ENCODE peak calls at places on chromosomes 16 and 17, in eight cellular contexts. V, Z, T, J, Q, U, F and E are unnamed samples.

GRCh38 chr17:27624555-27624954 is 6.4 kb upstream of the LGALS9 start:
- DNase-seq in V (no peak), Z (no peak), T (no peak), J (no peak), Q (peak; percentile 24), U (no peak), F (no peak), E (peak; percentile 86)

GRCh38 chr16:57285379-57285778 is 907 bp upstream of the PLLP start:
- DNase-seq in V (no peak), Z (no peak), T (no peak), J (no peak), Q (no peak), U (no peak), F (no peak), E (no peak)

GRCh38 chr16:51531271-51531670 is 380.2 kb upstream of the SALL1 start:
- DNase-seq in V (no peak), Z (no peak), T (no peak), J (no peak), Q (no peak), U (no peak), F (no peak), E (no peak)

GRCh38 chr17:76935331-76935730 is 67.1 kb downstream of the MGAT5B start:
- DNase-seq in V (no peak), Z (no peak), T (no peak), J (no peak), Q (no peak), U (no peak), F (no peak), E (no peak)

GRCh38 chr16:83397601-83398000 is 410.2 kb upstream of the HSBP1 start:
- DNase-seq in V (no peak), Z (no peak), T (no peak), J (no peak), Q (no peak), U (no peak), F (no peak), E (no peak)

GRCh38 chr17:4818276-4818675 is 11.3 kb downstream of the PLD2 start:
- DNase-seq in V (no peak), Z (peak; percentile 71), T (no peak), J (no peak), Q (no peak), U (no peak), F (no peak), E (no peak)

GRCh38 chr16:3443108-3444031 is at the start of the genes NAA60 and ZNF597:
- DNase-seq in V (peak; percentile 87), Z (peak; percentile 92), T (peak; percentile 75), J (peak; percentile 41), Q (peak; percentile 90), U (peak; percentile 92), F (peak; percentile 93), E (peak; percentile 91)

GRCh38 chr16:53817117-53817516 is 113.2 kb downstream of the FTO start:
- DNase-seq in V (peak; percentile 72), Z (no peak), T (no peak), J (no peak), Q (no peak), U (no peak), F (peak; percentile 62), E (no peak)

GRCh38 chr17:42647778-42648177 is 11.3 kb upstream of the TUBG2 start:
- DNase-seq in V (no peak), Z (no peak), T (no peak), J (no peak), Q (no peak), U (no peak), F (no peak), E (no peak)

GRCh38 chr17:78268960-78269892 is 37.8 kb downstream of the TMEM235 start:
- DNase-seq in V (no peak), Z (peak; percentile 90), T (no peak), J (no peak), Q (no peak), U (no peak), F (no peak), E (no peak)

GRCh38 chr16:25065899-25066298 is 45.6 kb upstream of the LCMT1 start:
- DNase-seq in V (no peak), Z (peak; percentile 79), T (peak; percentile 14), J (no peak), Q (no peak), U (no peak), F (no peak), E (no peak)

GRCh38 chr16:80725566-80726162 is 78.7 kb downstream of the CDYL2 start:
- DNase-seq in V (no peak), Z (no peak), T (no peak), J (no peak), Q (no peak), U (no peak), F (no peak), E (no peak)

GRCh38 chr17:18950944-18951905 is 740 bp upstream of the SLC5A10 start:
- DNase-seq in V (no peak), Z (peak; percentile 55), T (no peak), J (no peak), Q (no peak), U (no peak), F (no peak), E (no peak)

GRCh38 chr16:23025692-23026305 is 123.5 kb downstream of the USP31 start:
- DNase-seq in V (no peak), Z (no peak), T (no peak), J (no peak), Q (no peak), U (no peak), F (no peak), E (no peak)

GRCh38 chr17:45646288-45646988 is 137.7 kb upstream of the CRHR1 start:
- DNase-seq in V (no peak), Z (no peak), T (no peak), J (no peak), Q (no peak), U (no peak), F (no peak), E (no peak)

GRCh38 chr17:74848656-74849399 is 10.9 kb downstream of the GRIN2C start:
- DNase-seq in V (no peak), Z (no peak), T (no peak), J (no peak), Q (no peak), U (no peak), F (no peak), E (no peak)

GRCh38 chr17:57102122-57102521 is 17.1 kb downstream of the AKAP1 start:
- DNase-seq in V (no peak), Z (no peak), T (no peak), J (no peak), Q (no peak), U (no peak), F (no peak), E (no peak)

GRCh38 chr17:28206292-28206691 is 112.7 kb upstream of the TMEM97 start:
- DNase-seq in V (no peak), Z (no peak), T (no peak), J (no peak), Q (no peak), U (no peak), F (no peak), E (no peak)

GRCh38 chr17:59377410-59377809 is 46.0 kb downstream of the YPEL2 start:
- DNase-seq in V (no peak), Z (no peak), T (no peak), J (no peak), Q (peak; percentile 94), U (no peak), F (no peak), E (peak; percentile 89)

GRCh38 chr17:75693500-75694481 is 26.7 kb downstream of the SAP30BP start:
- DNase-seq in V (peak; percentile 63), Z (peak; percentile 92), T (peak; percentile 76), J (no peak), Q (no peak), U (no peak), F (no peak), E (peak; percentile 46)

GRCh38 chr16:29757950-29758466 is 12.2 kb upstream of the C16orf54 start:
- DNase-seq in V (no peak), Z (no peak), T (no peak), J (no peak), Q (no peak), U (no peak), F (no peak), E (no peak)

GRCh38 chr16:29811170-29811895 is 660 bp upstream of the PRRT2 start:
- DNase-seq in V (peak; percentile 87), Z (peak; percentile 98), T (peak; percentile 96), J (no peak), Q (peak; percentile 91), U (peak; percentile 84), F (peak; percentile 96), E (peak; percentile 88)

GRCh38 chr16:27239906-27240655 is 28.5 kb downstream of the NSMCE1 start:
- DNase-seq in V (no peak), Z (no peak), T (no peak), J (no peak), Q (no peak), U (no peak), F (no peak), E (no peak)

GRCh38 chr16:88531931-88532433 is 38.2 kb upstream of the ZC3H18 start:
- DNase-seq in V (no peak), Z (no peak), T (peak; percentile 18), J (no peak), Q (no peak), U (no peak), F (no peak), E (no peak)

GRCh38 chr16:54928421-54929089 is 2.1 kb upstream of the IRX5 start:
- DNase-seq in V (peak; percentile 40), Z (peak; percentile 67), T (peak; percentile 80), J (no peak), Q (no peak), U (peak; percentile 79), F (no peak), E (peak; percentile 60)

GRCh38 chr16:2756288-2757015 is 4.0 kb downstream of the SRRM2 start:
- DNase-seq in V (no peak), Z (no peak), T (no peak), J (no peak), Q (no peak), U (no peak), F (no peak), E (no peak)

GRCh38 chr17:9684955-9685621 is 39.8 kb downstream of the USP43 start:
- DNase-seq in V (peak; percentile 38), Z (peak; percentile 32), T (no peak), J (no peak), Q (no peak), U (no peak), F (no peak), E (no peak)

GRCh38 chr16:69613283-69614154 is 47.8 kb downstream of the NFAT5 start:
- DNase-seq in V (peak; percentile 73), Z (no peak), T (no peak), J (no peak), Q (no peak), U (no peak), F (no peak), E (no peak)

GRCh38 chr17:44376124-44376523 is 12.5 kb upstream of the FAM171A2 start:
- DNase-seq in V (no peak), Z (peak; percentile 95), T (peak; percentile 55), J (no peak), Q (no peak), U (peak; percentile 33), F (no peak), E (no peak)

GRCh38 chr16:14071576-14072271 is 605 bp downstream of the MRTFB start:
- DNase-seq in V (no peak), Z (peak; percentile 80), T (no peak), J (no peak), Q (no peak), U (peak; percentile 71), F (no peak), E (no peak)

GRCh38 chr16:55330726-55331647 is 7.0 kb downstream of the IRX6 start:
- DNase-seq in V (no peak), Z (peak; percentile 65), T (peak; percentile 17), J (no peak), Q (no peak), U (no peak), F (no peak), E (no peak)

GRCh38 chr17:47957591-47958490 is at the start of gene PRR15L:
- DNase-seq in V (no peak), Z (peak; percentile 80), T (no peak), J (no peak), Q (no peak), U (no peak), F (no peak), E (peak; percentile 95)

GRCh38 chr16:85717393-85718152 is 28.8 kb upstream of the GINS2 start:
- DNase-seq in V (no peak), Z (peak; percentile 89), T (peak; percentile 57), J (peak; percentile 17), Q (peak; percentile 32), U (peak; percentile 74), F (peak; percentile 30), E (peak; percentile 67)

GRCh38 chr16:11445486-11445885 is 100.2 kb downstream of the RMI2 start:
- DNase-seq in V (no peak), Z (no peak), T (no peak), J (no peak), Q (no peak), U (no peak), F (no peak), E (no peak)